ENCODE peak calls at places on chromosomes 11 and 22, in seven cellular contexts. One of them, this sample, is unnamed.

GRCh38 chr11:61021661-61022212 is 50.3 kb downstream of the CD6 start:
- DNase-seq in neural crest cell: no peak
- DNase-seq in psoas muscle: peak; percentile 62
- DNase-seq in body of pancreas: peak; percentile 82
- DNase-seq in epithelial cell of esophagus: peak; percentile 38
- DNase-seq in choroid plexus epithelial cell: no peak
- DNase-seq in AG09309: no peak
- DNase-seq in this sample: no peak

GRCh38 chr22:30919973-30920372 is 48.6 kb downstream of the MORC2 start:
- DNase-seq in neural crest cell: no peak
- DNase-seq in psoas muscle: no peak
- DNase-seq in body of pancreas: no peak
- DNase-seq in epithelial cell of esophagus: no peak
- DNase-seq in choroid plexus epithelial cell: no peak
- DNase-seq in AG09309: no peak
- DNase-seq in this sample: no peak

GRCh38 chr22:40423246-40423753 is 52.9 kb downstream of the SGSM3 start:
- DNase-seq in neural crest cell: no peak
- DNase-seq in psoas muscle: peak; percentile 50
- DNase-seq in body of pancreas: no peak
- DNase-seq in epithelial cell of esophagus: no peak
- DNase-seq in choroid plexus epithelial cell: no peak
- DNase-seq in AG09309: no peak
- DNase-seq in this sample: peak; percentile 21

GRCh38 chr22:35219012-35219411 is 38.3 kb upstream of the HMGXB4 start:
- DNase-seq in neural crest cell: no peak
- DNase-seq in psoas muscle: no peak
- DNase-seq in body of pancreas: no peak
- DNase-seq in epithelial cell of esophagus: peak; percentile 43
- DNase-seq in choroid plexus epithelial cell: peak; percentile 40
- DNase-seq in AG09309: peak; percentile 40
- DNase-seq in this sample: peak; percentile 68

GRCh38 chr11:82823635-82824614 is 76.3 kb downstream of the PRCP start:
- DNase-seq in neural crest cell: no peak
- DNase-seq in psoas muscle: no peak
- DNase-seq in body of pancreas: no peak
- DNase-seq in epithelial cell of esophagus: no peak
- DNase-seq in choroid plexus epithelial cell: no peak
- DNase-seq in AG09309: no peak
- DNase-seq in this sample: no peak

GRCh38 chr11:123382555-123383074 is 47.5 kb upstream of the GRAMD1B start:
- DNase-seq in neural crest cell: no peak
- DNase-seq in psoas muscle: no peak
- DNase-seq in body of pancreas: no peak
- DNase-seq in epithelial cell of esophagus: no peak
- DNase-seq in choroid plexus epithelial cell: no peak
- DNase-seq in AG09309: no peak
- DNase-seq in this sample: no peak

GRCh38 chr11:104870910-104871309 is 27.4 kb downstream of the CASP12 start:
- DNase-seq in neural crest cell: no peak
- DNase-seq in psoas muscle: no peak
- DNase-seq in body of pancreas: no peak
- DNase-seq in epithelial cell of esophagus: no peak
- DNase-seq in choroid plexus epithelial cell: peak; percentile 59
- DNase-seq in AG09309: peak; percentile 7
- DNase-seq in this sample: peak; percentile 50

GRCh38 chr11:87072787-87073186 is 35.1 kb downstream of the TMEM135 start:
- DNase-seq in neural crest cell: no peak
- DNase-seq in psoas muscle: no peak
- DNase-seq in body of pancreas: no peak
- DNase-seq in epithelial cell of esophagus: no peak
- DNase-seq in choroid plexus epithelial cell: no peak
- DNase-seq in AG09309: no peak
- DNase-seq in this sample: no peak

GRCh38 chr11:95147364-95147905 is 57.8 kb downstream of the ENDOD1 start:
- DNase-seq in neural crest cell: no peak
- DNase-seq in psoas muscle: no peak
- DNase-seq in body of pancreas: peak; percentile 14
- DNase-seq in epithelial cell of esophagus: peak; percentile 92
- DNase-seq in choroid plexus epithelial cell: peak; percentile 94
- DNase-seq in AG09309: peak; percentile 41
- DNase-seq in this sample: peak; percentile 85

GRCh38 chr11:133948711-133949110 is 8.1 kb downstream of the IGSF9B start:
- DNase-seq in neural crest cell: no peak
- DNase-seq in psoas muscle: no peak
- DNase-seq in body of pancreas: no peak
- DNase-seq in epithelial cell of esophagus: no peak
- DNase-seq in choroid plexus epithelial cell: no peak
- DNase-seq in AG09309: no peak
- DNase-seq in this sample: no peak

GRCh38 chr22:43428005-43428485 is 16.2 kb downstream of the MPPED1 start:
- DNase-seq in neural crest cell: no peak
- DNase-seq in psoas muscle: no peak
- DNase-seq in body of pancreas: no peak
- DNase-seq in epithelial cell of esophagus: no peak
- DNase-seq in choroid plexus epithelial cell: no peak
- DNase-seq in AG09309: no peak
- DNase-seq in this sample: no peak

GRCh38 chr11:20387262-20388095 is at the start of gene PRMT3:
- DNase-seq in neural crest cell: peak; percentile 93
- DNase-seq in psoas muscle: peak; percentile 98
- DNase-seq in body of pancreas: peak; percentile 97
- DNase-seq in epithelial cell of esophagus: peak; percentile 97
- DNase-seq in choroid plexus epithelial cell: peak; percentile 97
- DNase-seq in AG09309: peak; percentile 74
- DNase-seq in this sample: peak; percentile 94
- TF ChIP-seq CTCF in neural crest cell: peak; percentile 99
- TF ChIP-seq CTCF in psoas muscle: no peak
- TF ChIP-seq CTCF in body of pancreas: no peak
- TF ChIP-seq CTCF in epithelial cell of esophagus: no peak
- TF ChIP-seq CTCF in choroid plexus epithelial cell: no peak
- TF ChIP-seq CTCF in AG09309: no peak
- TF ChIP-seq CTCF in this sample: no peak

GRCh38 chr11:117176186-117176585 is 2.4 kb upstream of the SIDT2 start:
- DNase-seq in neural crest cell: no peak
- DNase-seq in psoas muscle: no peak
- DNase-seq in body of pancreas: no peak
- DNase-seq in epithelial cell of esophagus: no peak
- DNase-seq in choroid plexus epithelial cell: no peak
- DNase-seq in AG09309: no peak
- DNase-seq in this sample: no peak
- TF ChIP-seq CTCF in neural crest cell: no peak
- TF ChIP-seq CTCF in psoas muscle: no peak
- TF ChIP-seq CTCF in body of pancreas: no peak
- TF ChIP-seq CTCF in epithelial cell of esophagus: no peak
- TF ChIP-seq CTCF in choroid plexus epithelial cell: no peak
- TF ChIP-seq CTCF in AG09309: no peak
- TF ChIP-seq CTCF in this sample: no peak

DNA sequence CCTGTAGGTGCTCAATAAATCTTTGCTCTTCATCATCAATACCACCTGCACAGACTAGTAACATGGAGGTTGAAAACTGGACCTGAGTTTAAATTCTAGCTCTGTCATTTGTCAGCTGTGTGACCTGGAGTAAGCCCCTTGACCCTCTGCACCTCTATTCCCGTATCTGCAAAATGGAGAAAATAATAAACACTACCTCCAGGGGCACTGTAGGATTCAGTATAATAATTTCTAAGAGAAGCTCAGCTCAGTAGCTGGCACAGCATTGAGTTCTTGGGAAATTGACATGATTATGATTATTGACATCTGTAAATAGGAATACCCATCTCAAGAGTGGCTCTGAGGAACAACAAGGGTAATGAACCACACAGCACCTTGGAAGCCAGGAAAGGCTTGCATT is 78.4 kb downstream of the MN1 start:
- DNase-seq in neural crest cell: no peak
- DNase-seq in psoas muscle: no peak
- DNase-seq in body of pancreas: no peak
- DNase-seq in epithelial cell of esophagus: no peak
- DNase-seq in choroid plexus epithelial cell: no peak
- DNase-seq in AG09309: no peak
- DNase-seq in this sample: no peak
- TF ChIP-seq CTCF in neural crest cell: no peak
- TF ChIP-seq CTCF in psoas muscle: no peak
- TF ChIP-seq CTCF in body of pancreas: no peak
- TF ChIP-seq CTCF in epithelial cell of esophagus: peak; percentile 26
- TF ChIP-seq CTCF in choroid plexus epithelial cell: peak; percentile 44
- TF ChIP-seq CTCF in AG09309: no peak
- TF ChIP-seq CTCF in this sample: peak; percentile 20

GRCh38 chr11:64776875-64777274 is 1.5 kb downstream of the SF1 start:
- DNase-seq in neural crest cell: no peak
- DNase-seq in psoas muscle: no peak
- DNase-seq in body of pancreas: peak; percentile 3
- DNase-seq in epithelial cell of esophagus: no peak
- DNase-seq in choroid plexus epithelial cell: no peak
- DNase-seq in AG09309: no peak
- DNase-seq in this sample: no peak

GRCh38 chr11:64778223-64778472 is 194 bp downstream of the SF1 start:
- DNase-seq in neural crest cell: no peak
- DNase-seq in psoas muscle: no peak
- DNase-seq in body of pancreas: no peak
- DNase-seq in epithelial cell of esophagus: no peak
- DNase-seq in choroid plexus epithelial cell: no peak
- DNase-seq in AG09309: no peak
- DNase-seq in this sample: no peak

GRCh38 chr11:64776425-64776824 is 1.9 kb downstream of the SF1 start:
- DNase-seq in neural crest cell: no peak
- DNase-seq in psoas muscle: no peak
- DNase-seq in body of pancreas: no peak
- DNase-seq in epithelial cell of esophagus: no peak
- DNase-seq in choroid plexus epithelial cell: no peak
- DNase-seq in AG09309: no peak
- DNase-seq in this sample: no peak

GRCh38 chr11:64777449-64778222 is 706 bp downstream of the SF1 start:
- DNase-seq in neural crest cell: peak; percentile 69
- DNase-seq in psoas muscle: peak; percentile 93
- DNase-seq in body of pancreas: peak; percentile 87
- DNase-seq in epithelial cell of esophagus: peak; percentile 82
- DNase-seq in choroid plexus epithelial cell: peak; percentile 86
- DNase-seq in AG09309: peak; percentile 39
- DNase-seq in this sample: peak; percentile 74

GRCh38 chr11:64778473-64779298 is at the start of gene SF1:
- DNase-seq in neural crest cell: peak; percentile 96
- DNase-seq in psoas muscle: peak; percentile 99
- DNase-seq in body of pancreas: peak; percentile 98
- DNase-seq in epithelial cell of esophagus: peak; percentile 100
- DNase-seq in choroid plexus epithelial cell: peak; percentile 100
- DNase-seq in AG09309: peak; percentile 99
- DNase-seq in this sample: peak; percentile 99
- TF ChIP-seq CTCF in neural crest cell: no peak
- TF ChIP-seq CTCF in psoas muscle: no peak
- TF ChIP-seq CTCF in body of pancreas: no peak
- TF ChIP-seq CTCF in epithelial cell of esophagus: peak; percentile 19
- TF ChIP-seq CTCF in choroid plexus epithelial cell: peak; percentile 14
- TF ChIP-seq CTCF in AG09309: no peak
- TF ChIP-seq CTCF in this sample: no peak